ENCODE peak calls at places on chromosomes 5 and 9, in four cellular contexts. N is sigmoid colon, X is mammary epithelial cell, G is breast epithelium. P is an unnamed sample. For H3K36me3, the result is how much of the 10 kb centered on the place peaks cover.

GRCh38 chr9:93645921-93646639 is 69.7 kb downstream of the PHF2 start:
- DNase-seq in N (peak), X (no peak), G (no peak), P (no peak)

GRCh38 chr9:136880651-136881050 is 5.7 kb upstream of the TRAF2 start:
- DNase-seq in N (no peak), X (no peak), G (no peak), P (peak)

GRCh38 chr9:96242829-96243228 is 59.1 kb downstream of the HSD17B3 start:
- DNase-seq in N (no peak), X (no peak), G (no peak), P (no peak)

GRCh38 chr5:181045316-181045715 is 5.2 kb downstream of the BTNL9 start:
- DNase-seq in N (no peak), X (no peak), G (no peak), P (no peak)

GRCh38 chr9:35664531-35665470 is at the start of gene ARHGEF39:
- DNase-seq in N (peak), X (peak), G (peak), P (peak)

GRCh38 chr5:128144491-128144890 is 60.9 kb downstream of the SLC12A2 start:
- DNase-seq in N (no peak), X (peak), G (no peak), P (no peak)

GRCh38 chr5:84115727-84116126 is 269.0 kb downstream of the EDIL3 start:
- DNase-seq in N (no peak), X (no peak), G (no peak), P (no peak)

GRCh38 chr9:15935661-15936315 is 382.9 kb downstream of the CCDC171 start:
- DNase-seq in N (no peak), X (no peak), G (no peak), P (no peak)

GRCh38 chr5:143569213-143569663 is 165.8 kb upstream of the NR3C1 start:
- DNase-seq in N (no peak), X (no peak), G (no peak), P (no peak)

GRCh38 chr9:27471789-27472585 is 52.1 kb upstream of the IFNK start:
- DNase-seq in N (no peak), X (peak), G (peak), P (no peak)

GRCh38 chr5:134037160-134037559 is 32.4 kb upstream of the VDAC1 start:
- DNase-seq in N (no peak), X (no peak), G (no peak), P (no peak)

GRCh38 chr5:30501065-30501464 is 692.4 kb upstream of the CDH6 start:
- DNase-seq in N (no peak), X (no peak), G (no peak), P (no peak)

GRCh38 chr9:108704156-108704852 is 151.5 kb downstream of the ACTL7B start:
- DNase-seq in N (no peak), X (no peak), G (no peak), P (no peak)

GRCh38 chr5:158375531-158375930 is 516.6 kb upstream of the CLINT1 start:
- DNase-seq in N (no peak), X (no peak), G (no peak), P (no peak)

GRCh38 chr9:118596374-118597015 is 772.7 kb downstream of the BRINP1 start:
- DNase-seq in N (no peak), X (no peak), G (no peak), P (no peak)

GRCh38 chr9:26426732-26427131 is 465.9 kb downstream of the CAAP1 start:
- DNase-seq in N (no peak), X (no peak), G (no peak), P (no peak)

GRCh38 chr5:142156839-142157463 is 48.4 kb downstream of the NDFIP1 start:
- DNase-seq in N (no peak), X (no peak), G (no peak), P (peak)

GRCh38 chr9:18542837-18543405 is 69.0 kb downstream of the ADAMTSL1 start:
- DNase-seq in N (no peak), X (peak), G (no peak), P (no peak)

GRCh38 chr5:95940758-95941682 is 20.6 kb downstream of the ELL2 start:
- DNase-seq in N (no peak), X (no peak), G (no peak), P (peak)

GRCh38 chr9:35164711-35165110 is 2.9 kb downstream of the UNC13B start:
- DNase-seq in N (no peak), X (peak), G (no peak), P (no peak)

GRCh38 chr9:4704129-4704528 is 24.8 kb downstream of the CDC37L1 start:
- DNase-seq in N (no peak), X (peak), G (no peak), P (no peak)
- H3K4me3 ChIP-seq in N (no peak), X (no peak), G (no peak), P (no peak)

DNA sequence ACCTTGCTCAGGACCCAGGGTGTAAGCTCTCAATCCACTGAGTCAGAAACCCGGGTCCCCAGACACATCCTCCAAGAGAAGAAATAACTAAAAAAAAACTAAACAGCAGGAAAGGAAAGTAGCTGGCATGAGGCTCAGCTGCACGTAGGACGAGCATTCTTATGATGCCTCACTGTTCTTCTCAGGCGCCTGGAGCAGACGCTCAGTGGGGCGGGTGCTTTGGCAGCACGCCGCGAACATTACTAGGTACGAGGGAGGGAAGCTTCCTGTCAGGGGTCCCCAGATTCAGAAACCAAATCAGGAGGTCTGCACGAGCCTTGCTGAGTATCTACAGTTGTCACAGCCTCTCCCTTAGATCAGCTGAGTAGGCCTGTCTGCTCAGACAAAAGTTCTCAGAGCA is 85.8 kb downstream of the SECISBP2 start:
- DNase-seq in N (no peak), X (no peak), G (no peak), P (no peak)
- H3K36me3 ChIP-seq in N (under half), X (under half), G (under half), P (under half)

GRCh38 chr9:101705135-101705661 is 33.2 kb downstream of the GRIN3A start:
- DNase-seq in N (no peak), X (peak), G (no peak), P (peak)
- H3K4me3 ChIP-seq in N (peak), X (no peak), G (no peak), P (peak)

GRCh38 chr9:95085861-95086563 is 231.5 kb downstream of the FANCC start:
- DNase-seq in N (peak), X (no peak), G (no peak), P (peak)
- H3K36me3 ChIP-seq in N (half or more), X (under half), G (under half), P (under half)

GRCh38 chr9:69121155-69122085 is 52.7 kb upstream of the TJP2 start:
- DNase-seq in N (no peak), X (peak), G (peak), P (peak)

GRCh38 chr9:69122391-69123141 is 51.5 kb upstream of the TJP2 start:
- DNase-seq in N (no peak), X (peak), G (no peak), P (peak)

GRCh38 chr9:69122086-69122390 is 52.0 kb upstream of the TJP2 start:
- DNase-seq in N (peak), X (peak), G (peak), P (peak)

GRCh38 chr9:69118656-69119055 is 55.4 kb upstream of the TJP2 start:
- DNase-seq in N (no peak), X (no peak), G (no peak), P (no peak)

GRCh38 chr9:69120380-69121154 is 53.5 kb upstream of the TJP2 start:
- DNase-seq in N (no peak), X (peak), G (peak), P (peak)
- H3K4me3 ChIP-seq in N (peak), X (peak), G (peak), P (peak)

GRCh38 chr5:179777909-179778308 is 15.9 kb upstream of the LTC4S start:
- DNase-seq in N (no peak), X (no peak), G (no peak), P (no peak)
- H3K36me3 ChIP-seq in N (half or more), X (under half), G (under half), P (under half)